ENCODE peak calls at places on chromosomes 4 and X, in ten cellular contexts. Y is body of pancreas, C is aorta, J is fibroblast of lung, N is esophagus muscularis mucosa, F is GM23248, K is Panc1, E is colonic mucosa, U is heart left ventricle, M is hepatocyte. W is an unnamed sample.

GRCh38 chrX:50000937-50001542 is 78.6 kb downstream of the CLCN5 start:
- DNase-seq in F (no peak), K (no peak), M (no peak), C (no peak), U (no peak), J (no peak), E (no peak), Y (no peak), N (no peak), W (no peak)

GRCh38 chrX:78075787-78076389 is 28.2 kb upstream of the PGK1 start:
- DNase-seq in C (no peak), E (no peak), Y (no peak), N (no peak), U (no peak), J (no peak), M (no peak), F (no peak), K (no peak), W (no peak)

GRCh38 chr4:123699823-123700822 is 303.5 kb downstream of the SPRY1 start:
- DNase-seq in K (no peak), Y (no peak), U (peak; percentile 41), J (peak; percentile 89), C (no peak), M (peak; percentile 50), F (peak; percentile 92), E (no peak), N (no peak), W (no peak)

GRCh38 chr4:179843370-179843769 is 2399.8 kb upstream of the TENM3 start:
- DNase-seq in C (no peak), K (no peak), F (no peak), Y (no peak), U (no peak), M (no peak), N (no peak), J (no peak), E (no peak), W (no peak)

GRCh38 chrX:21944136-21944615 is 3.7 kb downstream of the SMS start:
- DNase-seq in F (no peak), U (no peak), M (no peak), K (no peak), N (no peak), J (no peak), E (no peak), C (no peak), Y (no peak), W (no peak)

GRCh38 chr4:141375855-141376254 is 155.2 kb downstream of the ZNF330 start:
- DNase-seq in E (no peak), J (peak; percentile 88), U (peak; percentile 27), Y (peak; percentile 14), K (no peak), N (no peak), C (no peak), F (peak; percentile 86), M (peak; percentile 32), W (no peak)

GRCh38 chr4:186326391-186326790 is 60.4 kb downstream of the F11 start:
- DNase-seq in Y (no peak), U (no peak), C (no peak), K (no peak), N (no peak), J (peak; percentile 54), E (no peak), F (no peak), M (no peak), W (no peak)

GRCh38 chrX:69082055-69082752 is 83.0 kb downstream of the PJA1 start:
- DNase-seq in F (no peak), Y (no peak), N (no peak), J (no peak), U (no peak), E (no peak), M (no peak), C (peak; percentile 17), K (no peak), W (no peak)

GRCh38 chr4:101651778-101652177 is 138.8 kb upstream of the BANK1 start:
- DNase-seq in N (no peak), K (no peak), U (peak; percentile 80), M (no peak), J (no peak), E (no peak), F (peak; percentile 7), Y (no peak), C (no peak), W (no peak)

DNA sequence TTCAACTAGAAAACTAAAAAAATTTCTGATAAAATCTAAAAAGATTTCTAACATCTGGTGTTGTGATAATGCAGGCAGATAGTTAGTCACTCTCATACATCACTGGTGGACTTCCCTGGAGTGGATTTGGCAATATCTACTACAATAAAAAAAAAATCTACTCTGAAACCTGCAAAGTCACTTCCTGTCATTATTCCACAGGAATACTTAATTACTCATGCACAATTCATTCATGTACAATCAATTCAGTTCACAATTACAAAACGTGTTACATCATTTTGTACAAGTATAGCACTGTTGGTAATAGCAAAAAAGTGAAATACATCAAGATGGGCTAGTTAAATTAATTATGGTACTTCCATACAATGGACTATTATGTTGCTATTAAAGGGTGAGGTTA is 16.5 kb upstream of the RHOH start:
- DNase-seq in M (no peak), U (no peak), E (no peak), N (no peak), K (no peak), F (peak; percentile 92), J (peak; percentile 86), Y (no peak), C (no peak), W (no peak)
- H3K27ac ChIP-seq in M (no peak overlapping the region), U (no peak overlapping the region), E (no peak overlapping the region), N (no peak overlapping the region), K (no peak overlapping the region), F (peak overlapping the region; percentile 56), J (peak overlapping the region; percentile 71), Y (no peak overlapping the region), C (no peak overlapping the region), W (no peak overlapping the region)

DNA sequence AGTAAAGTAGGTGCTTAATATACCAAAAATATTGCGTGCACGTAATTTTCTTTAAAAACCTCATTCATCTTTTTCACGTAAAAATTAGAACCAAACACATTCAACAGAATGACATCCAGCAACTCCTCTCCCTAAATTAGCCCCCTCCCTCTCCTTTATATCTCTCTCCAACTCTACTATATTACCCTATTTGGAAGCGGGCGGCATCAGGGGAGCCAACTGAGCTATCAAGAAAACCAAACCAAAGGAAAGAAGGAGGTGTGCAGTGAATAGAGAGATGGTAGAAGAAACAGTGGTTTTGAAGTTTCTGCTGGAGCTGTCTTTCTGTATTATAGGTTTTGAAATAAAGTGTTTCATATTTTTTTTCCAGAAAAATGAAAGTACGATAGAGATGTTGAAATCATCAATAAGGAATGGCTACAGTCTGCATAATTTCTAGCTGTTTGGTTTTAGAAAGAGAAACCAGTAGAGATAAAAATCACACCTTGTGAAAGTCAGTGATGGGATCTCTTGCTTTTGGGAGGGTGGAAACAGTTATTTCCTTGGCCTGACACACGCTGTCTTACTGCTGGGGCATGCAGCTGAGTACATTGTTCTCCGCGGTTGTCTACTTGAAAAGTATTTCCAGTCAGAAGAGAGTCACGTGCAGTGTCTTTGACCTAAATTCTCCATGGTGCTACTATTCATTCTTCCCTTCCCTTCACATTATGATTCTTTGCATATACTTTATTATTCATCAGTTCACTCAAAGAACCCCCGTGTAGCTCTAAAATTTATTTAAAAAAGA is 94.1 kb upstream of the WDR17 start:
- DNase-seq in N (no peak), U (no peak), M (no peak), Y (no peak), C (no peak), J (peak; percentile 12), K (no peak), F (peak; percentile 3), E (no peak), W (no peak)
- H3K4me3 ChIP-seq in N (peak overlapping the region; percentile 39), U (no peak overlapping the region), M (no peak overlapping the region), Y (no peak overlapping the region), C (no peak overlapping the region), J (peak overlapping the region; percentile 27), K (no peak overlapping the region), F (no peak overlapping the region), E (no peak overlapping the region), W (no peak overlapping the region)

GRCh38 chr4:7812191-7812860 is 127.3 kb downstream of the AFAP1 start:
- DNase-seq in Y (no peak), F (no peak), J (no peak), M (no peak), E (no peak), K (no peak), N (no peak), C (no peak), U (no peak), W (no peak)

GRCh38 chr4:7812921-7813320 is 126.7 kb downstream of the AFAP1 start:
- DNase-seq in K (no peak), Y (no peak), J (no peak), C (no peak), E (no peak), F (no peak), N (no peak), U (no peak), M (no peak), W (no peak)

GRCh38 chr4:7813674-7814073 is 126.0 kb downstream of the AFAP1 start:
- DNase-seq in N (no peak), J (peak; percentile 62), M (no peak), Y (peak; percentile 55), F (peak; percentile 66), K (no peak), E (no peak), U (no peak), C (no peak), W (no peak)

GRCh38 chr4:7810792-7811535 is 128.7 kb downstream of the AFAP1 start:
- DNase-seq in N (no peak), U (no peak), F (no peak), M (no peak), K (no peak), Y (no peak), E (no peak), C (no peak), J (no peak), W (no peak)

GRCh38 chr4:7811536-7812190 is 128.0 kb downstream of the AFAP1 start:
- DNase-seq in E (peak; percentile 72), J (peak; percentile 95), K (no peak), N (no peak), U (peak; percentile 75), C (no peak), Y (no peak), F (peak; percentile 63), M (peak; percentile 58), W (no peak)
- H3K4me1 ChIP-seq in E (no peaks in the 10 kb centered on the region), J (peaks cover 12% of the 10 kb centered on the region), K (peaks cover 26% of the 10 kb centered on the region), N (peaks cover 76% of the 10 kb centered on the region), U (peaks cover 15% of the 10 kb centered on the region), C (peaks cover 3% of the 10 kb centered on the region), Y (peaks cover 23% of the 10 kb centered on the region), F (peaks cover 48% of the 10 kb centered on the region), M (peaks cover 28% of the 10 kb centered on the region), W (no peaks in the 10 kb centered on the region)

GRCh38 chr4:168880087-168880675 is 129.9 kb downstream of the CBR4 start:
- DNase-seq in M (no peak), K (no peak), U (no peak), C (no peak), E (no peak), J (peak; percentile 36), N (no peak), Y (no peak), F (peak; percentile 51), W (peak; percentile 53)
- H3K27ac ChIP-seq in M (peak overlapping the region; percentile 30), K (no peak overlapping the region), U (peak overlapping the region; percentile 29), C (peak overlapping the region; percentile 53), E (no peak overlapping the region), J (no peak overlapping the region), N (peak overlapping the region; percentile 88), Y (no peak overlapping the region), F (no peak overlapping the region), W (peak overlapping the region; percentile 39)

W was measured in small intestine.